ENCODE peak calls at places on chromosome 1, in four cellular contexts. One of them, this sample, is unnamed.

GRCh38 chr1:156618853-156619581 is at the start of gene HAPLN2:
- DNase-seq in HepG2: peak; percentile 38
- DNase-seq in H1: no peak
- DNase-seq in K562: no peak
- DNase-seq in this sample: no peak

GRCh38 chr1:161722406-161722805 is 1.1 kb downstream of the FCRLB start:
- DNase-seq in H1: no peak
- DNase-seq in HepG2: no peak
- DNase-seq in K562: no peak
- DNase-seq in this sample: no peak

GRCh38 chr1:184859381-184860105 is 104.9 kb upstream of the EDEM3 start:
- DNase-seq in H1: no peak
- DNase-seq in HepG2: no peak
- DNase-seq in K562: no peak
- DNase-seq in this sample: no peak

GRCh38 chr1:25030674-25031589 is 100.9 kb upstream of the RUNX3 start:
- DNase-seq in HepG2: no peak
- DNase-seq in H1: no peak
- DNase-seq in K562: no peak
- DNase-seq in this sample: no peak

GRCh38 chr1:156598125-156598524 is 3.2 kb downstream of the GPATCH4 start:
- DNase-seq in HepG2: no peak
- DNase-seq in K562: no peak
- DNase-seq in H1: no peak
- DNase-seq in this sample: no peak

GRCh38 chr1:107003972-107004371 is 52.5 kb upstream of the PRMT6 start:
- DNase-seq in H1: no peak
- DNase-seq in K562: no peak
- DNase-seq in HepG2: no peak
- DNase-seq in this sample: no peak

GRCh38 chr1:36217667-36218066 is 6.6 kb upstream of the THRAP3 start:
- DNase-seq in HepG2: no peak
- DNase-seq in H1: no peak
- DNase-seq in K562: no peak
- DNase-seq in this sample: peak; percentile 29

GRCh38 chr1:34879230-34879629 is 19.7 kb upstream of the SMIM12 start:
- DNase-seq in H1: no peak
- DNase-seq in HepG2: peak; percentile 25
- DNase-seq in K562: no peak
- DNase-seq in this sample: no peak

GRCh38 chr1:3821004-3821933 is 25.0 kb upstream of the LRRC47 start:
- DNase-seq in H1: no peak
- DNase-seq in K562: no peak
- DNase-seq in HepG2: no peak
- DNase-seq in this sample: no peak

GRCh38 chr1:102833171-102833570 is 275.2 kb downstream of the COL11A1 start:
- DNase-seq in H1: no peak
- DNase-seq in K562: no peak
- DNase-seq in HepG2: no peak
- DNase-seq in this sample: no peak

GRCh38 chr1:66335859-66336640 is 197.9 kb upstream of the SGIP1 start:
- DNase-seq in HepG2: no peak
- DNase-seq in H1: no peak
- DNase-seq in K562: no peak
- DNase-seq in this sample: no peak

GRCh38 chr1:182119631-182120030 is 58.1 kb upstream of the ZNF648 start:
- DNase-seq in K562: no peak
- DNase-seq in HepG2: no peak
- DNase-seq in H1: no peak
- DNase-seq in this sample: no peak

GRCh38 chr1:22621761-22622160 is 14.7 kb upstream of the C1QA start:
- DNase-seq in H1: no peak
- DNase-seq in HepG2: no peak
- DNase-seq in K562: no peak
- DNase-seq in this sample: no peak

GRCh38 chr1:170698711-170699275 is 34.9 kb downstream of the PRRX1 start:
- DNase-seq in K562: no peak
- DNase-seq in H1: no peak
- DNase-seq in HepG2: no peak
- DNase-seq in this sample: no peak

GRCh38 chr1:76237201-76237600 is 162.7 kb downstream of the ST6GALNAC3 start:
- DNase-seq in H1: no peak
- DNase-seq in HepG2: no peak
- DNase-seq in K562: no peak
- DNase-seq in this sample: no peak

GRCh38 chr1:76239470-76239918 is 164.9 kb downstream of the ST6GALNAC3 start:
- DNase-seq in H1: no peak
- DNase-seq in K562: no peak
- DNase-seq in HepG2: no peak
- DNase-seq in this sample: no peak

GRCh38 chr1:76238094-76238551 is 163.6 kb downstream of the ST6GALNAC3 start:
- DNase-seq in HepG2: no peak
- DNase-seq in H1: no peak
- DNase-seq in K562: no peak
- DNase-seq in this sample: peak; percentile 73

DNA sequence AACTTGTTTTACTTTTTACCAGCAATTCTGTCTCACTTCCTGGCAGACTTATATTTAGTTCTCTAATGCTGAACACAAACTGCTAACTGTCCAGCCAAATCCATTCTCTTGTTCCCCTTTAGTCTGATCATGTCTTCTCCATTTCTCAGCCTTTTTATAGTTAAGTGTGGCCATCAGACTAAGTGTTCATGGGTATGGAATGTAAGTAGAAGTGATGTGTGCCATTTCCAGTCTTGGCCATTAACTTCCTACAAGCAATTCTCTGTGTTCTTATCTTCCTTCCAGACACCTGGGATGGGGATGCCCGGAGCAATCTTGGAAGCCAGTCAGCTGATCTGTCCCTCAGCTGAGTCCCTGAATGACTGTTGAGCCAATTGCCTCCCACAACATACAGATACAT is 165.8 kb downstream of the ST6GALNAC3 start:
- DNase-seq in H1: no peak
- DNase-seq in HepG2: no peak
- DNase-seq in K562: no peak
- DNase-seq in this sample: no peak
- TF ChIP-seq SIN3A in H1: no peak
- TF ChIP-seq SIN3A in HepG2: no peak
- TF ChIP-seq SIN3A in K562: no peak
- TF ChIP-seq SIN3A in this sample: no peak

DNA sequence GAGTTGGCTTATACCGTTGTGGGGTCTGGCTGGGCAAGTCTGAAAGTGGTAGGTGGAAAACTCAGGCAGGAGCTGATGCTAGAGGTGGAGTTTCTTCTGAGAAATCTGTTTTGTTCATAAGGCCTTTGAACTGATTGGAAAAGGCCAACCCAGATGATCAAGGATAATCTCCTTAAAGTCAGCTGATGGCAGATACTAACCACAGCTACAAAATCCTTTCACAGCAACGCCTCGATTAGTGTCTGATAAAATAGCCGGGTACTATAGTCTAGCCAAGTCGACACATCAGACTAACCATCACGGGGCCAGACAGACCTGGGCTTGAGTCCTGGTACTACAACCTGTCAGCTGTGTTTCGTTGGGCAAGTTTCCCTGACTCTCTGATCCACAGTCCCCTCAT is 21.4 kb downstream of the OPRD1 start:
- DNase-seq in K562: no peak
- DNase-seq in HepG2: no peak
- DNase-seq in H1: no peak
- DNase-seq in this sample: no peak
- TF ChIP-seq POLR2AphosphoS5 in K562: no peak
- TF ChIP-seq POLR2AphosphoS5 in HepG2: no peak
- TF ChIP-seq POLR2AphosphoS5 in H1: no peak
- TF ChIP-seq POLR2AphosphoS5 in this sample: no peak

DNA sequence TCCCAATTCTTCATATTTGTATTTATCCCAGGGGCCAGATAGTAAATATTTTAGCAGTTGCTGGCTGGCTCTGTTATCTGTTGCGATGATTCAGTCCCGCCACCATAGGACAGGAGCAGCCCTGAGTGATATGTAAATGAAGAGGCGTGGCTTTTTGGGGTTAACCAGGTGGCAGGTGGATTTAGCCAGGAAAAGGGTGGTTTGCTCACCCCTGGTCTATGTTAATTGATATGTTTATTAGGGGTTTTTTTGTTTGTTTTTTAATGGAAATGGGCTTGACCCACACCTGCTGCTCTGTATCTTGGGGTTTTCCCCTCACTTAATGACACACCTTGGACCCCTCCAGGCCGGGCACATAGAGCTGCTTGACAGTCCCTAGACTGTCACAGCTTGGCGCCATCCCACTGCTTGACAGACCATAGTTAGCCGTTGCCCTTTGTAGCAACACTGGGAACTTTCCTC is 62.8 kb downstream of the PIK3CD start:
- DNase-seq in HepG2: no peak
- DNase-seq in K562: peak; percentile 70
- DNase-seq in H1: peak; percentile 72
- DNase-seq in this sample: no peak
- TF ChIP-seq FOSL1 in HepG2: no peak
- TF ChIP-seq FOSL1 in K562: peak; percentile 85
- TF ChIP-seq FOSL1 in H1: no peak
- TF ChIP-seq FOSL1 in this sample: no peak

GRCh38 chr1:95653598-95653997 is 419.6 kb downstream of the RWDD3 start:
- DNase-seq in HepG2: no peak
- DNase-seq in H1: no peak
- DNase-seq in K562: no peak
- DNase-seq in this sample: no peak

GRCh38 chr1:95660736-95661135 is 426.7 kb downstream of the RWDD3 start:
- DNase-seq in K562: no peak
- DNase-seq in H1: no peak
- DNase-seq in HepG2: no peak
- DNase-seq in this sample: no peak

GRCh38 chr1:95659166-95659565 is 425.2 kb downstream of the RWDD3 start:
- DNase-seq in HepG2: no peak
- DNase-seq in K562: no peak
- DNase-seq in H1: no peak
- DNase-seq in this sample: no peak

GRCh38 chr1:95655321-95656020 is 421.5 kb downstream of the RWDD3 start:
- DNase-seq in HepG2: no peak
- DNase-seq in K562: no peak
- DNase-seq in H1: no peak
- DNase-seq in this sample: no peak

DNA sequence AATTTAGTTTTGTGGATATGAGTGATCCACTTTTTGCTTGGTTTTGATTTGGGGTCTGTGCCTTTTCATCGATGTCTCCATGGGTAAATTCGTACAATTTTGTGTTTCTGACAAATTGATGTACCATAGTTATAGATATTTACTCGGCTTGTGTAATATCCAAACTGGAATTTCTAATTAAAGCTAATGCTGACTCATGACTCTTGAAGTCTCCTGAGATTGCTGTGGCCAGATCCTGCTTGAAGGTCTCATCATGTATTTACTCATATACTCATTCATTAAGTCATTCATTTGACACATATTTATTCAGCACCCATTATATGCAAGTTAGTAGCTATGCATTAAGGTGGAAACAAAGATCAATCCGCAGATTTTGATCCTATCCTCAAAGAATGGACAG is 423.2 kb downstream of the RWDD3 start:
- DNase-seq in HepG2: no peak
- DNase-seq in H1: no peak
- DNase-seq in K562: no peak
- DNase-seq in this sample: no peak
- TF ChIP-seq SIN3A in HepG2: no peak
- TF ChIP-seq SIN3A in H1: no peak
- TF ChIP-seq SIN3A in K562: no peak
- TF ChIP-seq SIN3A in this sample: no peak

GRCh38 chr1:5393146-5393545 is 599.1 kb downstream of the NPHP4 start:
- DNase-seq in K562: no peak
- DNase-seq in H1: no peak
- DNase-seq in HepG2: no peak
- DNase-seq in this sample: no peak

GRCh38 chr1:5393591-5393990 is 598.6 kb downstream of the NPHP4 start:
- DNase-seq in HepG2: no peak
- DNase-seq in H1: no peak
- DNase-seq in K562: no peak
- DNase-seq in this sample: no peak

GRCh38 chr1:5390497-5390896 is 601.7 kb downstream of the NPHP4 start:
- DNase-seq in H1: no peak
- DNase-seq in HepG2: no peak
- DNase-seq in K562: no peak
- DNase-seq in this sample: no peak

GRCh38 chr1:5394111-5394510 is 598.1 kb downstream of the NPHP4 start:
- DNase-seq in HepG2: no peak
- DNase-seq in H1: no peak
- DNase-seq in K562: no peak
- DNase-seq in this sample: no peak

GRCh38 chr1:5391725-5392124 is 600.5 kb downstream of the NPHP4 start:
- DNase-seq in H1: no peak
- DNase-seq in HepG2: no peak
- DNase-seq in K562: no peak
- DNase-seq in this sample: no peak
- TF ChIP-seq POLR2AphosphoS5 in H1: no peak
- TF ChIP-seq POLR2AphosphoS5 in HepG2: no peak
- TF ChIP-seq POLR2AphosphoS5 in K562: no peak
- TF ChIP-seq POLR2AphosphoS5 in this sample: no peak

DNA sequence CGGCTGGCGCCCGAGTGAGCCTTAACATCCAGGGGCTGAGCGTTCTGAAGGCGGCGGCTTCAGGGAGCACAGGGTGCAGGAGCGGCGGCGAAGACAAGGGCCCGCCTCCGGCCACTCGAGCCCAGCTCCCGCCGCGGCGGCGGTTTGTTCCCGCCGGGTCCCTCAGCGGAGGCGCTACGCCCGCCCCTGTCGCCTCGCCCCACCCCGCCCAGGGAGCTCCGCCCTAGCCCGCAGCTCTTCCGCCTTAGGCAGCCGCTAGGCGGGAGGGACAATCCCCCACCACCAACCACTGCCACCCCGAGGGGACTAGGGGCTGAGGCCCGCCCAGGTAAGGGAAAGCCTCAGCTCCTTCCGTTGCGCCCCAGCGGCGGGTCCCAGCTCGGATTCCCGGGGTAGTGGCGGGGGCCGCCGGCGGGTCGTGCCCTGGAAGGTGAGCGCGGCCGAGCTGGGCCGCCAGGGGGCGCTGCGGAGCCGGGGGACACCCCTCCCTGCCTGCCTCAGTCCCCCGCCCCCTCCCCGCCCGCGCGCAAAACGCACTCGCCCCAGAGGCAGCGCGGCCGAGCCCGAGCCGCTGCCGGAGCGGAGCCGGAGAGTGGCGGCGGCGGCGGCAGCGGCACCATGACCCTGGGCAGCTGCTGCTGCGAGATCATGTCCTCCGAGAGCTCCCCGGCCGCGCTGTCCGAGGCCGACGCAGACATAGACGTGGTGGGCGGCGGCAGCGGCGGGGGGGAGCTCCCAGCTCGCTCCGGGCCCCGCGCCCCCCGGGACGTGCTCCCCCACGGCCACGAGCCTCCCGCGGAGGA is at the start of gene FOXD2:
- DNase-seq in HepG2: peak; percentile 73
- DNase-seq in K562: peak; percentile 98
- DNase-seq in H1: peak; percentile 61
- DNase-seq in this sample: peak; percentile 79
- TF ChIP-seq FOSL1 in HepG2: no peak
- TF ChIP-seq FOSL1 in K562: no peak
- TF ChIP-seq FOSL1 in H1: no peak
- TF ChIP-seq FOSL1 in this sample: no peak

This sample was measured in HCT116.